ENCODE peak calls at places on chromosomes 5 and 9, in four cellular contexts. Z, W, E and T are unnamed samples.

GRCh38 chr9:133979124-133979920 is 12.8 kb downstream of the VAV2 start:
- DNase-seq in Z (no peak), W (no peak), E (no peak), T (no peak)

GRCh38 chr5:93247126-93247525 is 333.9 kb downstream of the NR2F1-AS1 start:
- DNase-seq in Z (no peak), W (no peak), E (no peak), T (no peak)

GRCh38 chr5:63822633-63823032 is 139.6 kb downstream of the HTR1A start:
- DNase-seq in Z (no peak), W (no peak), E (no peak), T (no peak)

GRCh38 chr9:97981828-97982164 is 1.3 kb upstream of the ANP32B start:
- DNase-seq in Z (no peak), W (no peak), E (no peak), T (no peak)

GRCh38 chr9:113564804-113565237 is 101.3 kb downstream of the RGS3 start:
- DNase-seq in Z (no peak), W (no peak), E (no peak), T (no peak)

GRCh38 chr9:88312517-88313103 is 75.6 kb upstream of the SPIN1 start:
- DNase-seq in Z (no peak), W (no peak), E (no peak), T (no peak)

GRCh38 chr9:5853005-5853404 is 20.1 kb upstream of the ERMP1 start:
- DNase-seq in Z (no peak), W (no peak), E (no peak), T (no peak)

GRCh38 chr9:28155671-28156070 is 582.4 kb upstream of the C9orf72 start:
- DNase-seq in Z (no peak), W (no peak), E (no peak), T (no peak)

GRCh38 chr9:77648458-77649108 is 461 bp upstream of the GNA14 start:
- DNase-seq in Z (no peak), W (no peak), E (peak; percentile 14), T (no peak)

GRCh38 chr5:152119091-152119490 is 194.4 kb upstream of the GLRA1 start:
- DNase-seq in Z (no peak), W (no peak), E (no peak), T (no peak)

GRCh38 chr9:89029788-89030187 is 38.5 kb downstream of the S1PR3 start:
- DNase-seq in Z (no peak), W (no peak), E (no peak), T (no peak)

GRCh38 chr5:178525906-178526732 is 64.1 kb downstream of the COL23A1 start:
- DNase-seq in Z (no peak), W (no peak), E (no peak), T (no peak)

GRCh38 chr5:54883374-54884194 is 101.8 kb downstream of the ESM1 start:
- DNase-seq in Z (no peak), W (no peak), E (peak; percentile 40), T (no peak)

GRCh38 chr9:83182071-83182470 is 119.1 kb upstream of the RASEF start:
- DNase-seq in Z (no peak), W (no peak), E (no peak), T (peak; percentile 34)

DNA sequence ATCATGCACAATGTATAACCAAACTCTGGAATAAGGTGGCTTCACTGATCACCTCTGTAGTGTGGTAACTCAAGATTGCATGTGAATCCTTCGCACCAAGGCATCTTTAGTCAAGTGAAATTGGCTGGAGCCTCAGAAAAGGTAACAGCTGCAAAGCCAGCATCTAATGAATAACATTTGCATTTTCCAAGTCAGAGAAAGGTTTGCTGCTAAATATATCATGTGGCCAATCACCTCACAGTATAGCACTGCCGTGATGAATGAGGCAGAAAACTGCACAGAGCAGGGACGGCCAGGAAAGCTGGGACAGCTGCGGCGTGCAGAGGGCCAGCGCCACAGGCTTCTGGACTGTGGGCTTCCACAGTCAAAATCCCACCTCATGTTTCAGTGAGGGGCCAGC is 18.5 kb downstream of the MRPS27 start:
- DNase-seq in Z (no peak), W (no peak), E (no peak), T (no peak)
- H3K4me3 ChIP-seq in Z (no peak overlapping the region), W (no peak overlapping the region), E (no peak overlapping the region), T (no peak overlapping the region)

DNA sequence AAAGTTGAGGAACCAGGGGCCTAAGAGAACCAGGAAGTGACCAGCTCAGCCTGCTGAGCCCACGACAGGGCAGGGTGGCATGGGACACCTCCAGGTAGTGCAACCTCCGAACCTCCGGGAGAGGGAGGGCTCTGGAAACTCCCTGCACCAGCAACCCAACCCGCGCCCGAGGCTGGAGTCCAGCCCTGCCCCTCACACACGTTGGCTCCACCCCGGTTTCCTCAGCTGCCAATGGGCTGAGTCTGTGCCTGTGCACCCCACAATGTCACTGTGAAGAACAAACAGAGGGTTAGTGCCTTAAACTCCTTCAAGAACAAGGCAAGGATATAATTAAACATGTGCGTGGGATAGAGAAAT is 17.0 kb upstream of the UNC5A start:
- DNase-seq in Z (no peak), W (no peak), E (no peak), T (no peak)
- H3K4me3 ChIP-seq in Z (no peak overlapping the region), W (no peak overlapping the region), E (no peak overlapping the region), T (no peak overlapping the region)

DNA sequence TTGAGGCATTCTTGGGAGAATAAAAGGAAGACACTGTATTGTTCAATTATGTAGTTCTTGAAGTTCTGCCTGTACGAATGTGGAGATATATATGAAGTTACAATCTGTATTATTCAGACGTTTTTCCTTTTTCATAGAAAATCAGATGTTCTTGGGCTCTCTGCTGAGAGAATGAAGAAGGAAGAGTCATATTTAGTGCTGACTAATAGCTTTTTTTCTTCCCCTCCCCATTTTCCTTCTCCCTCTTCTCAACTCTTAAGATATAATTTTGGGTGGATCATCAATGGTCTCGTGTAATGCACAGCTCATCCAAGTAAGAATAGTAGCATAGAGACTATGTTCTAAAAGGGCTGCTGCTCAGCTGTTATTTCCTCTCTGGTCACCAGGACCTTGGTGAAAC is 23.0 kb upstream of the FBXL7 start:
- DNase-seq in Z (no peak), W (no peak), E (no peak), T (no peak)
- H3K4me3 ChIP-seq in Z (no peak overlapping the region), W (no peak overlapping the region), E (no peak overlapping the region), T (no peak overlapping the region)

GRCh38 chr9:130860458-130861316 is 25.6 kb downstream of the ABL1 start:
- DNase-seq in Z (no peak), W (no peak), E (no peak), T (peak; percentile 96)
- H3K4me3 ChIP-seq in Z (no peak overlapping the region), W (no peak overlapping the region), E (no peak overlapping the region), T (no peak overlapping the region)

GRCh38 chr9:137194909-137195308 is 5.6 kb downstream of the TPRN start:
- DNase-seq in Z (no peak), W (no peak), E (no peak), T (no peak)
- H3K4me3 ChIP-seq in Z (no peak overlapping the region), W (no peak overlapping the region), E (no peak overlapping the region), T (no peak overlapping the region)

GRCh38 chr5:10562202-10563131 is 1.4 kb upstream of the ANKRD33B start:
- DNase-seq in Z (no peak), W (no peak), E (no peak), T (no peak)
- H3K4me3 ChIP-seq in Z (peak overlapping the region; percentile 56), W (no peak overlapping the region), E (no peak overlapping the region), T (peak overlapping the region; percentile 78)

GRCh38 chr9:129125478-129125877 is 14.3 kb downstream of the PTPA start:
- DNase-seq in Z (no peak), W (no peak), E (no peak), T (no peak)
- H3K4me3 ChIP-seq in Z (no peak overlapping the region), W (no peak overlapping the region), E (no peak overlapping the region), T (no peak overlapping the region)

GRCh38 chr9:109417054-109417453 is 81.1 kb downstream of the PTPN3 start:
- DNase-seq in Z (no peak), W (no peak), E (no peak), T (no peak)

GRCh38 chr9:109417585-109418544 is 80.2 kb downstream of the PTPN3 start:
- DNase-seq in Z (no peak), W (no peak), E (no peak), T (no peak)

GRCh38 chr9:109421034-109421700 is 76.9 kb downstream of the PTPN3 start:
- DNase-seq in Z (no peak), W (no peak), E (no peak), T (no peak)

GRCh38 chr9:109419531-109419930 is 78.6 kb downstream of the PTPN3 start:
- DNase-seq in Z (no peak), W (no peak), E (no peak), T (no peak)

GRCh38 chr9:109418827-109419226 is 79.3 kb downstream of the PTPN3 start:
- DNase-seq in Z (no peak), W (no peak), E (peak; percentile 42), T (peak; percentile 34)
- H3K4me3 ChIP-seq in Z (no peak overlapping the region), W (no peak overlapping the region), E (no peak overlapping the region), T (no peak overlapping the region)